ENCODE peak calls at places on chromosomes 5 and 9, in eight cellular contexts. One of them, this sample, is unnamed.

GRCh38 chr5:39156082-39156481 is 63.3 kb downstream of the FYB1 start:
- DNase-seq in aorta: no peak
- DNase-seq in pancreas: no peak
- DNase-seq in osteoblast: no peak
- DNase-seq in T1000: no peak
- DNase-seq in activated CD4-positive, alpha-beta T cell treated with anti-CD3 and anti-CD28 coated beads, Interleukin-2, amount 10 ng/mL, durations not matched to agents 24 days and 14 days: peak; percentile 60
- DNase-seq in stimulated activated effector memory CD8-positive, alpha-beta T cell treated with anti-CD3 and anti-CD28 coated beads, Interleukin-12 subunit alpha, Interleukin-12 subunit beta, amount 100 ng/mL, for 72 hours: no peak
- DNase-seq in stimulated activated CD8-positive, alpha-beta memory T cell treated with anti-CD3 and anti-CD28 coated beads, Interleukin-4, amount 100 ng/mL, for 1 hour: no peak
- DNase-seq in this sample: no peak

GRCh38 chr9:34190996-34191892 is 12.4 kb downstream of the UBAP1 start:
- DNase-seq in stimulated activated effector memory CD8-positive, alpha-beta T cell treated with anti-CD3 and anti-CD28 coated beads, Interleukin-12 subunit alpha, Interleukin-12 subunit beta, amount 100 ng/mL, for 72 hours: no peak
- DNase-seq in osteoblast: no peak
- DNase-seq in aorta: no peak
- DNase-seq in pancreas: no peak
- DNase-seq in activated CD4-positive, alpha-beta T cell treated with anti-CD3 and anti-CD28 coated beads, Interleukin-2, amount 10 ng/mL, durations not matched to agents 24 days and 14 days: peak; percentile 48
- DNase-seq in stimulated activated CD8-positive, alpha-beta memory T cell treated with anti-CD3 and anti-CD28 coated beads, Interleukin-4, amount 100 ng/mL, for 1 hour: no peak
- DNase-seq in T1000: no peak
- DNase-seq in this sample: no peak

GRCh38 chr5:13994606-13995336 is 50.3 kb upstream of the DNAH5 start:
- DNase-seq in aorta: no peak
- DNase-seq in T1000: no peak
- DNase-seq in stimulated activated CD8-positive, alpha-beta memory T cell treated with anti-CD3 and anti-CD28 coated beads, Interleukin-4, amount 100 ng/mL, for 1 hour: no peak
- DNase-seq in stimulated activated effector memory CD8-positive, alpha-beta T cell treated with anti-CD3 and anti-CD28 coated beads, Interleukin-12 subunit alpha, Interleukin-12 subunit beta, amount 100 ng/mL, for 72 hours: no peak
- DNase-seq in activated CD4-positive, alpha-beta T cell treated with anti-CD3 and anti-CD28 coated beads, Interleukin-2, amount 10 ng/mL, durations not matched to agents 24 days and 14 days: no peak
- DNase-seq in pancreas: no peak
- DNase-seq in osteoblast: no peak
- DNase-seq in this sample: no peak

GRCh38 chr9:96686638-96687335 is 31.7 kb upstream of the PRXL2C start:
- DNase-seq in osteoblast: peak; percentile 94
- DNase-seq in stimulated activated CD8-positive, alpha-beta memory T cell treated with anti-CD3 and anti-CD28 coated beads, Interleukin-4, amount 100 ng/mL, for 1 hour: peak; percentile 44
- DNase-seq in pancreas: peak; percentile 86
- DNase-seq in aorta: peak; percentile 95
- DNase-seq in activated CD4-positive, alpha-beta T cell treated with anti-CD3 and anti-CD28 coated beads, Interleukin-2, amount 10 ng/mL, durations not matched to agents 24 days and 14 days: peak; percentile 90
- DNase-seq in T1000: peak; percentile 53
- DNase-seq in stimulated activated effector memory CD8-positive, alpha-beta T cell treated with anti-CD3 and anti-CD28 coated beads, Interleukin-12 subunit alpha, Interleukin-12 subunit beta, amount 100 ng/mL, for 72 hours: peak; percentile 79
- DNase-seq in this sample: peak; percentile 52

GRCh38 chr9:14251146-14252071 is 62.5 kb downstream of the NFIB start:
- DNase-seq in stimulated activated CD8-positive, alpha-beta memory T cell treated with anti-CD3 and anti-CD28 coated beads, Interleukin-4, amount 100 ng/mL, for 1 hour: no peak
- DNase-seq in aorta: peak; percentile 86
- DNase-seq in stimulated activated effector memory CD8-positive, alpha-beta T cell treated with anti-CD3 and anti-CD28 coated beads, Interleukin-12 subunit alpha, Interleukin-12 subunit beta, amount 100 ng/mL, for 72 hours: no peak
- DNase-seq in osteoblast: peak; percentile 41
- DNase-seq in pancreas: peak; percentile 96
- DNase-seq in T1000: peak; percentile 58
- DNase-seq in activated CD4-positive, alpha-beta T cell treated with anti-CD3 and anti-CD28 coated beads, Interleukin-2, amount 10 ng/mL, durations not matched to agents 24 days and 14 days: no peak
- DNase-seq in this sample: no peak

GRCh38 chr9:128011071-128011817 is 30.5 kb upstream of the EEIG1 start:
- DNase-seq in stimulated activated CD8-positive, alpha-beta memory T cell treated with anti-CD3 and anti-CD28 coated beads, Interleukin-4, amount 100 ng/mL, for 1 hour: no peak
- DNase-seq in T1000: no peak
- DNase-seq in stimulated activated effector memory CD8-positive, alpha-beta T cell treated with anti-CD3 and anti-CD28 coated beads, Interleukin-12 subunit alpha, Interleukin-12 subunit beta, amount 100 ng/mL, for 72 hours: no peak
- DNase-seq in activated CD4-positive, alpha-beta T cell treated with anti-CD3 and anti-CD28 coated beads, Interleukin-2, amount 10 ng/mL, durations not matched to agents 24 days and 14 days: no peak
- DNase-seq in pancreas: no peak
- DNase-seq in osteoblast: peak; percentile 65
- DNase-seq in aorta: no peak
- DNase-seq in this sample: no peak

GRCh38 chr5:150487199-150488061 is 20.5 kb upstream of the NDST1 start:
- DNase-seq in stimulated activated CD8-positive, alpha-beta memory T cell treated with anti-CD3 and anti-CD28 coated beads, Interleukin-4, amount 100 ng/mL, for 1 hour: no peak
- DNase-seq in T1000: no peak
- DNase-seq in osteoblast: peak; percentile 86
- DNase-seq in pancreas: peak; percentile 40
- DNase-seq in stimulated activated effector memory CD8-positive, alpha-beta T cell treated with anti-CD3 and anti-CD28 coated beads, Interleukin-12 subunit alpha, Interleukin-12 subunit beta, amount 100 ng/mL, for 72 hours: no peak
- DNase-seq in aorta: no peak
- DNase-seq in activated CD4-positive, alpha-beta T cell treated with anti-CD3 and anti-CD28 coated beads, Interleukin-2, amount 10 ng/mL, durations not matched to agents 24 days and 14 days: no peak
- DNase-seq in this sample: no peak

GRCh38 chr5:1255081-1255561 is 29.9 kb downstream of the SLC6A18 start:
- DNase-seq in aorta: no peak
- DNase-seq in stimulated activated CD8-positive, alpha-beta memory T cell treated with anti-CD3 and anti-CD28 coated beads, Interleukin-4, amount 100 ng/mL, for 1 hour: peak; percentile 8
- DNase-seq in T1000: no peak
- DNase-seq in osteoblast: no peak
- DNase-seq in activated CD4-positive, alpha-beta T cell treated with anti-CD3 and anti-CD28 coated beads, Interleukin-2, amount 10 ng/mL, durations not matched to agents 24 days and 14 days: peak; percentile 86
- DNase-seq in stimulated activated effector memory CD8-positive, alpha-beta T cell treated with anti-CD3 and anti-CD28 coated beads, Interleukin-12 subunit alpha, Interleukin-12 subunit beta, amount 100 ng/mL, for 72 hours: no peak
- DNase-seq in pancreas: no peak
- DNase-seq in this sample: peak; percentile 34

GRCh38 chr9:19186240-19186639 is 44.3 kb upstream of the DENND4C start:
- DNase-seq in T1000: no peak
- DNase-seq in osteoblast: no peak
- DNase-seq in pancreas: no peak
- DNase-seq in activated CD4-positive, alpha-beta T cell treated with anti-CD3 and anti-CD28 coated beads, Interleukin-2, amount 10 ng/mL, durations not matched to agents 24 days and 14 days: no peak
- DNase-seq in aorta: no peak
- DNase-seq in stimulated activated effector memory CD8-positive, alpha-beta T cell treated with anti-CD3 and anti-CD28 coated beads, Interleukin-12 subunit alpha, Interleukin-12 subunit beta, amount 100 ng/mL, for 72 hours: no peak
- DNase-seq in stimulated activated CD8-positive, alpha-beta memory T cell treated with anti-CD3 and anti-CD28 coated beads, Interleukin-4, amount 100 ng/mL, for 1 hour: no peak
- DNase-seq in this sample: no peak